ENCODE peak calls at places on chromosomes 7 and 10, in seven cellular contexts. W, L, F, H, P, X and Q are unnamed samples.

GRCh38 chr10:90604636-90605035 is 253.2 kb downstream of the HTR7 start:
- DNase-seq in L (no peak), X (no peak), P (no peak), F (no peak), W (no peak), H (no peak), Q (no peak)

GRCh38 chr10:129513312-129513711 is 46.3 kb downstream of the MGMT start:
- DNase-seq in H (no peak), X (no peak), F (no peak), L (no peak), P (no peak), W (no peak), Q (no peak)

GRCh38 chr7:2894118-2894940 is 50.2 kb upstream of the GNA12 start:
- DNase-seq in H (no peak), L (peak), W (peak), F (no peak), X (no peak), P (no peak), Q (peak)

GRCh38 chr7:2100278-2101205 is 132.2 kb downstream of the MAD1L1 start:
- DNase-seq in W (no peak), F (no peak), H (no peak), P (peak), X (no peak), L (no peak), Q (peak)

GRCh38 chr7:135322571-135323340 is 89.1 kb downstream of the STRA8 start:
- DNase-seq in F (no peak), X (no peak), W (no peak), H (no peak), P (no peak), L (no peak), Q (no peak)

GRCh38 chr10:79442171-79443040 is 3.0 kb downstream of the ZCCHC24 start:
- DNase-seq in H (no peak), X (no peak), W (no peak), F (no peak), P (no peak), L (no peak), Q (peak)

GRCh38 chr10:29386347-29386999 is 97.6 kb downstream of the LYZL1 start:
- DNase-seq in H (peak), X (peak), F (peak), L (peak), P (peak), W (no peak), Q (peak)

GRCh38 chr10:24358022-24358421 is 149.1 kb downstream of the KIAA1217 start:
- DNase-seq in F (no peak), P (no peak), H (no peak), X (no peak), L (no peak), W (no peak), Q (no peak)

GRCh38 chr7:14009453-14010418 is 20.3 kb upstream of the ETV1 start:
- DNase-seq in F (no peak), H (no peak), P (no peak), W (no peak), L (no peak), X (no peak), Q (no peak)

GRCh38 chr7:99562114-99562784 is 3.8 kb downstream of the ZNF655 start:
- DNase-seq in F (no peak), H (no peak), L (no peak), X (no peak), P (no peak), W (no peak), Q (no peak)

GRCh38 chr7:132141109-132141508 is 435.2 kb downstream of the PLXNA4 start:
- DNase-seq in W (no peak), F (no peak), H (no peak), X (no peak), L (no peak), P (no peak), Q (no peak)

GRCh38 chr7:25940086-25940906 is 211.7 kb upstream of the NFE2L3 start:
- DNase-seq in P (no peak), H (no peak), L (no peak), X (no peak), W (no peak), F (no peak), Q (no peak)

GRCh38 chr10:86688398-86688921 is 20.1 kb downstream of the LDB3 start:
- DNase-seq in H (peak), F (peak), P (peak), X (peak), L (peak), W (no peak), Q (peak)

GRCh38 chr7:36887235-36887634 is 162.9 kb upstream of the AOAH start:
- DNase-seq in X (no peak), H (no peak), P (no peak), F (no peak), L (no peak), W (no peak), Q (no peak)

GRCh38 chr7:101582971-101583370 is 46.1 kb downstream of the MYL10 start:
- DNase-seq in L (no peak), P (no peak), W (no peak), X (no peak), H (no peak), F (no peak), Q (peak)

GRCh38 chr10:33332183-33333031 is 2.1 kb downstream of the NRP1 start:
- DNase-seq in W (no peak), H (no peak), X (no peak), F (peak), L (no peak), P (peak), Q (no peak)

GRCh38 chr7:14751461-14751860 is 151.1 kb downstream of the DGKB start:
- DNase-seq in H (no peak), X (no peak), L (no peak), F (peak), P (no peak), W (no peak), Q (no peak)

GRCh38 chr10:51176976-51177690 is 102.8 kb downstream of the PRKG1 start:
- DNase-seq in F (no peak), L (no peak), H (peak), W (no peak), P (no peak), X (no peak), Q (no peak)

GRCh38 chr10:15136129-15136726 is 32.3 kb downstream of the NMT2 start:
- DNase-seq in L (no peak), P (no peak), H (no peak), W (no peak), F (no peak), X (no peak), Q (no peak)

GRCh38 chr7:127844707-127845331 is 186.4 kb downstream of the LRRC4 start:
- DNase-seq in X (no peak), L (no peak), F (peak), W (no peak), H (no peak), P (no peak), Q (no peak)

GRCh38 chr10:70651661-70652060 is 20.6 kb upstream of the ADAMTS14 start:
- DNase-seq in P (peak), L (no peak), H (no peak), W (no peak), F (no peak), X (no peak), Q (no peak)

GRCh38 chr7:83704564-83704963 is 55.6 kb upstream of the SEMA3E start:
- DNase-seq in F (no peak), P (no peak), X (no peak), H (no peak), W (no peak), L (no peak), Q (no peak)

GRCh38 chr7:142851269-142851668 is 3.6 kb upstream of the EPHB6 start:
- DNase-seq in F (no peak), P (no peak), H (no peak), X (no peak), W (no peak), L (no peak), Q (no peak)

GRCh38 chr10:79347226-79347893 is at the start of gene PPIF:
- DNase-seq in F (peak), P (peak), H (peak), W (peak), L (peak), X (peak), Q (peak)

GRCh38 chr7:105648561-105649401 is 67.5 kb upstream of the EFCAB10 start:
- DNase-seq in X (no peak), H (peak), P (peak), F (peak), L (no peak), W (no peak), Q (no peak)

GRCh38 chr10:12504628-12505027 is 155.3 kb downstream of the CAMK1D start:
- DNase-seq in P (no peak), H (no peak), W (no peak), F (no peak), L (no peak), X (no peak), Q (no peak)

GRCh38 chr7:85186083-85186520 is 754 bp downstream of the SEMA3D start:
- DNase-seq in X (peak), L (no peak), W (peak), P (peak), H (peak), F (peak), Q (peak)

GRCh38 chr7:1225462-1226154 is 7.1 kb upstream of the UNCX start:
- DNase-seq in W (no peak), F (no peak), H (peak), L (no peak), P (no peak), X (peak), Q (peak)

GRCh38 chr10:15802375-15802949 is 57.8 kb downstream of the MINDY3 start:
- DNase-seq in L (no peak), X (no peak), F (no peak), H (no peak), P (no peak), W (no peak), Q (no peak)

GRCh38 chr10:130066743-130067142 is 43.9 kb downstream of the C10orf143 start:
- DNase-seq in F (no peak), X (no peak), L (no peak), P (no peak), W (no peak), H (no peak), Q (no peak)

GRCh38 chr7:95411036-95411435 is 14.9 kb upstream of the PON3 start:
- DNase-seq in W (no peak), H (no peak), P (peak), F (no peak), L (no peak), X (no peak), Q (no peak)

GRCh38 chr7:102258749-102259107 is 27.9 kb upstream of the SH2B2 start:
- DNase-seq in P (no peak), L (no peak), X (no peak), W (no peak), H (no peak), F (no peak), Q (no peak)

GRCh38 chr7:5143935-5144903 is 45.8 kb upstream of the WIPI2 start:
- DNase-seq in L (no peak), P (no peak), W (peak), H (no peak), F (no peak), X (no peak), Q (peak)

GRCh38 chr10:86795353-86795752 is 38.9 kb downstream of the BMPR1A start:
- DNase-seq in L (no peak), X (peak), P (peak), H (peak), W (no peak), F (no peak), Q (no peak)

GRCh38 chr7:105649727-105650381 is 68.6 kb upstream of the EFCAB10 start:
- DNase-seq in F (no peak), P (peak), H (no peak), W (no peak), L (no peak), X (no peak), Q (no peak)

GRCh38 chr7:137404918-137405317 is 61.4 kb upstream of the PTN start:
- DNase-seq in X (no peak), F (no peak), H (no peak), W (no peak), L (no peak), P (no peak), Q (no peak)

DNA sequence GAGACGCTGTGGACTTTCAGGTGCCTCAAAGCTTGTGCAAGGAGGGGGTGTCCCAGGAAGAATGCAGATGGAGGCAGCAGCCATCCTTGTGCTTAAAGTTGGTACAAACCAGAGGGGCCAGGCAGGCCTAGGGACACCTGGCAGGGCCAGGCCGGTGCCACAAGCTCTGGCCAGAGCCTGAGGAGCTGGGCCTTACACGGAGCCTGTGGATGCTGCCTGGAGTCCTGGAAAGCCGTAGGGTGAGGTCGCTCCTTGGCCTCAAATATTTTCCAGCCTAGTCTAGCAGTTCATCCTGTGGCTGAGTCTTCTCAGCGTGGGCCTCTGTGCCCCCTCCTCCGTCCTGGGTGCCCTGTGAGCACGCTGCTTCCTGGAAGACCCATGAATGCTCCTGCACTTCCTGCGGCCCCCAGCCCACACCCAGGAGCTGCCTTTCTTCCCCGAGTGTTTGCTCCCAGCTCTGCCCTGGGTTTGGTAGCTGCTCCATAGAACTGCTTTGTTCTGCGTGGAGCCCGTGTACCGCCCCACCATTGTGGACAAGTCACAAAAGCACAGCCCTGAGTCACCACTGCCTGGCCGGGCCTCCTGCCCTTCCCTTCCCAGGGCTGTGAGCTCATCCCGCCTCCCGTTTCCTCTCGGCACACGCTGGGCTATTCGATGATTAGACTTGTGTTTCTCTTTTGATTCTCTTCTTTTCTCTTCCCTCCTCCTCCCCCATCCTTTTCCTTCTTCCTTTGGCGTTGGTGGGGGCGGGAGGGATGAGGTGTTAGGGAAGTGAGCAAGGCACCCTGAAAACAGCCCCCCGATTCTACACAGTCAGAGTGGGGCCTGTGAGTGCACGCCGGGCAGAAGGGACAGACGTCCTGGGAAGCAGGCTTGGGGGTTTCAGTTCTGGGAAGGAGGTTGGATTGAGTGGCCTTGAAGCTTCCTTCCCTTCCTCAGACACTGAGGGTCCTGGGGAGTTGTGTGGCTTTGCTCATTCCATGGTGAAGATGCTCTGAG is 73.2 kb upstream of the SHH start:
- DNase-seq in F (peak), P (peak), H (peak), L (no peak), W (no peak), X (no peak), Q (no peak)
- TF ChIP-seq CTCF in F (no peak), P (no peak), H (no peak), L (no peak), W (no peak), X (no peak), Q (no peak)

DNA sequence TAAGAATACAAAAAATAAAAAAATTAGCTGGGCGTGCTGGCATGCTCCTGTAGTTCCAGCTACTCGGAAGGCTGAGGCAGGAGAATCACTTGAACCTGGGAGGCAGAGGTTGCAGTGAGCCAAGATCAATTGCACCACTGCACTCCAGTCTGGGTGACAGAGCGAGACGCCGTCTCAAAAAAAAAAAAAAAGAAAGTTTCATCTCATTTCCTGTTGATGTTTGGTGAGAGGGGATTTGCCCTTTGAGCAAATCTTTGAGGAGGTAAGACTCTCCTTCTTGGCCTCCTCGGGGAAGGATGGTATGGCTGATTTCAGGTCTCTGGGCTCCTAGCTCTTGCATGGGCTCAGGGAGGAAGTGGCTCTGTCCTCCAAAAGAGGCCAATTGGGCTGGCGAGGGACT is 3.6 kb upstream of the GRID2IP start:
- DNase-seq in L (no peak), F (no peak), W (no peak), X (no peak), P (no peak), H (no peak), Q (no peak)
- TF ChIP-seq CTCF in L (no peak), F (no peak), W (no peak), X (no peak), P (no peak), H (no peak), Q (no peak)

DNA sequence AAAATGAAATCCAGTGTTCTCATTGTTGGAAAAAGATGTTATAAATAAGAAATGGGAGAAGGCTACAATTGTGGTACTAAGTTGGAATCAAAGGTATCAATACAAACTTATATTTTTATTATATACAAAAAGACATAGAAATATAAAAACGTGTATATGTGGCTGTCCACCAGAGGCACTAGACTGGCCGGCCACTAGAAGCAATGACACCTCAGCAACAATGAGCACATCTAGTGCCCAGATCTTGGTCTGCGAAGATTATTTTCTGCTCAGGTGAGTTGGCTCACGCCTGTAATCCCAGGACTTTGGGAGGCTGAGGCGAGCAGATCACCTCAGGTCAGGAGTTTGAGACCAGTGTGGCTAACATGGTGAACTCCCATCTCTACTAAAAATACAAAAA is 21.6 kb downstream of the IDE start:
- DNase-seq in X (no peak), W (no peak), F (no peak), P (peak), L (no peak), H (no peak), Q (no peak)
- TF ChIP-seq CTCF in X (no peak), W (no peak), F (peak), P (peak), L (peak), H (peak), Q (peak)

GRCh38 chr10:209357-209756 is 74.1 kb downstream of the ZMYND11 start:
- DNase-seq in L (no peak), W (no peak), X (no peak), P (peak), F (peak), H (no peak), Q (no peak)
- TF ChIP-seq CTCF in L (no peak), W (no peak), X (no peak), P (peak), F (peak), H (no peak), Q (no peak)

DNA sequence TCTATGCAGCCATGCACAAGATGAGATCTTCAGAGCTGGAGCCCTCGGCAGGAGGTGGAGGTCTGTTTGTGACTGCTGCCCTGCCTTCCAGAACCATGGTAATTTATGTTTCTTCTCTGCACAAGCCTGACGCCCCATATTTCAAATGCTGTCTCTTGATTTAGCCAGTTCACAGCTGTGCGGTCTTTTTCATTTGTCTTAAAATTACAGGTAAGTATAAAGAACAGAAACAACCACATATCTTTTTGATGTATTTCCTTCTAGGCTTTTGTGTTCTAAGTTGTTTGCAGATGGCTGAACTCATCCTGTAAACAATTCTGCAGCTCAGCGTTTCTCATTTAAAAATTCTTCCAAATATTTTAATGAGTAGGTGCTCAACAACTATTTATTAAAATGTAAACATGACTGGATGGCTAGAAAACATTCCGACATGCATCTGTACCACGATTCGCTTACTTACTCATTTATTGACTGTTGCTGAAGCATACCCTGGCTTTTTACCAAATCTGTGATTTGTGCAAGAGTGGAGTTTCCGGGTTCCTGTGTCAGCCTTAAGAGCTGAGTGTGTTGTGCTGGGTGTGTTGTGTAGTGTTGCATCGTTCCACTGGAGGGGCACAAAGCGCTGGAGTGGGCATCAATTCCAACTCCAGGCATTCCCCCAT is 58.9 kb downstream of the PIP4K2A start:
- DNase-seq in F (no peak), X (peak), W (no peak), L (no peak), H (peak), P (peak), Q (peak)
- TF ChIP-seq CTCF in F (no peak), X (no peak), W (no peak), L (no peak), H (no peak), P (no peak), Q (no peak)